ENCODE peak calls at places on chromosomes 11 and 22, in nine cellular contexts. A is GM23248, P is neural progenitor cell, Y is HCT116, F is MM.1S, V is PC-3, N is GM23338, G is hepatocyte, J is SK-N-SH. M is an unnamed sample.
A peak's percentile ranks its signal among the peaks of the same experiment; 100 is the strongest.

GRCh38 chr11:122668562-122669090 is 13.1 kb downstream of the UBASH3B start:
- DNase-seq in A (peak; percentile 54), P (no peak), Y (peak; percentile 34), F (no peak), V (peak; percentile 97), N (no peak), G (no peak), J (no peak), M (peak; percentile 87)

GRCh38 chr11:59551651-59552521 is 40.5 kb downstream of the OR4D9 start:
- DNase-seq in A (peak; percentile 86), P (peak; percentile 74), Y (peak; percentile 55), F (no peak), V (peak; percentile 82), N (peak; percentile 81), G (peak; percentile 84), J (peak; percentile 21), M (peak; percentile 43)

GRCh38 chr11:119479685-119480275 is 56.8 kb upstream of the THY1 start:
- DNase-seq in A (peak; percentile 75), P (peak; percentile 67), Y (no peak), F (peak; percentile 32), V (peak; percentile 40), N (peak; percentile 89), G (no peak), J (no peak), M (peak; percentile 24)

GRCh38 chr22:42185915-42186439 is 55.4 kb upstream of the CYP2D6 start:
- DNase-seq in A (peak; percentile 8), P (no peak), Y (no peak), F (no peak), V (no peak), N (no peak), G (no peak), J (no peak), M (no peak)

GRCh38 chr11:114068327-114068726 is 8.8 kb downstream of the ZBTB16 start:
- DNase-seq in A (no peak), P (no peak), Y (no peak), F (no peak), V (no peak), N (no peak), G (no peak), J (no peak), M (no peak)

GRCh38 chr22:36299295-36299694 is 46.4 kb downstream of the APOL1 start:
- DNase-seq in A (no peak), P (no peak), Y (no peak), F (no peak), V (no peak), N (no peak), G (no peak), J (no peak), M (no peak)

GRCh38 chr11:43947003-43947500 is 4.6 kb downstream of the C11orf96 start:
- DNase-seq in A (peak; percentile 73), P (peak; percentile 58), Y (peak; percentile 19), F (peak; percentile 14), V (peak; percentile 38), N (peak; percentile 74), G (no peak), J (no peak), M (no peak)

GRCh38 chr11:57237204-57237681 is at the start of gene APLNR:
- DNase-seq in A (no peak), P (peak; percentile 42), Y (no peak), F (no peak), V (no peak), N (no peak), G (no peak), J (no peak), M (no peak)

DNA sequence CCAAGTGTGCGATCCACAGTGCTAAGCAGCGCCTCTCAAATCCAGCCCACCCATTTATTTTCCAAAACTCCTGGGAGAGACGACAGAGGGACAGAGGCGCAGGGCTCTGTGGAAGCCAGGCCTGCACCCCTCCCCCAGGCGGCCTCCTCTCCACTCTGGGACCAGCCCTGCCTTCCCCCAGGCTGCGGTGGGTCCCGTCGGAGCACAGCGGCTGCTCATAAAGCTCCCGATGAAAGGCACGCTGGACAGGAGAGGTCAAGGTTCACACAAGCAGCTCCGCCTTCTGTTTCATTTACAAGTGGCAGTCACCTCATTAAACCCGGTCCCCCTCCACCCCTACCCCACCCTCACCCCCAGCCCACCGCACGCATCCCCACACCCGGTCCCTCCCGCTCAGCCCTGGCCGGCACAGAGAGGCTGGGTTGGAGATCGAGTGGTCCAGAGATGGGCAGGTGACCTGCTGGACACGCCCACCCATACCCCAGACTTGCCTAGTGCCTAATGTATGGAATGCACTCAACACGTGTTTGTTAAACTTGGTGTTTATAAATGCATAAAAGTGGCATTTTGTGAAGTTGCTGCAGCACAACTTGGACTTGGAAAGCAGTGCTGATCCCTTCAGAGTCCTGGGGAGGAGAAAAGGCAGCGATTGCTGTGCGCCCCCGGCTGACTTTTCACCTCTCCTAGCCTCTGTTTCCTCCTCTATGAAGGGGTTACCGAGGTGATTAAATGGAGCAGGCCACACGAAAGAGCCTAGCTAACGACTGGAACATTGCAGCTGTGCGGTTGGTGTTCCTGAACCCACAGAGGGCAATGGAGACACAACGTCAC is 26.0 kb downstream of the RPUSD4 start:
- DNase-seq in A (no peak), P (no peak), Y (no peak), F (no peak), V (no peak), N (peak; percentile 28), G (no peak), J (no peak), M (no peak)
- TF ChIP-seq EZH2phosphoT487 in A (no peak), P (no peak), Y (no peak), F (no peak), V (no peak), N (no peak), G (no peak), J (no peak), M (no peak)

GRCh38 chr11:1669546-1670218 is 27.3 kb upstream of the KRTAP5-6 start:
- DNase-seq in A (no peak), P (no peak), Y (no peak), F (no peak), V (no peak), N (no peak), G (peak; percentile 8), J (peak; percentile 27), M (no peak)

GRCh38 chr11:1672613-1673400 is 24.2 kb upstream of the KRTAP5-6 start:
- DNase-seq in A (no peak), P (no peak), Y (no peak), F (no peak), V (no peak), N (no peak), G (no peak), J (no peak), M (no peak)

GRCh38 chr11:1668911-1669473 is 28.0 kb upstream of the KRTAP5-6 start:
- DNase-seq in A (no peak), P (no peak), Y (no peak), F (no peak), V (no peak), N (no peak), G (no peak), J (peak; percentile 30), M (no peak)

GRCh38 chr11:1671658-1672057 is 25.3 kb upstream of the KRTAP5-6 start:
- DNase-seq in A (no peak), P (no peak), Y (no peak), F (no peak), V (no peak), N (no peak), G (no peak), J (no peak), M (no peak)

GRCh38 chr11:1670928-1671371 is 26.0 kb upstream of the KRTAP5-6 start:
- DNase-seq in A (no peak), P (no peak), Y (no peak), F (no peak), V (no peak), N (no peak), G (no peak), J (no peak), M (no peak)
- TF ChIP-seq EZH2phosphoT487 in A (no peak), P (no peak), Y (no peak), F (no peak), V (no peak), N (no peak), G (no peak), J (no peak), M (no peak)

GRCh38 chr22:38491707-38492348 is 14.3 kb downstream of the DDX17 start:
- DNase-seq in A (no peak), P (no peak), Y (no peak), F (no peak), V (no peak), N (no peak), G (no peak), J (no peak), M (no peak)

GRCh38 chr22:38489142-38489541 is 17.0 kb downstream of the DDX17 start:
- DNase-seq in A (no peak), P (no peak), Y (no peak), F (no peak), V (no peak), N (no peak), G (no peak), J (no peak), M (no peak)

GRCh38 chr22:38489561-38490133 is 16.5 kb downstream of the DDX17 start:
- DNase-seq in A (no peak), P (no peak), Y (no peak), F (no peak), V (no peak), N (no peak), G (no peak), J (no peak), M (no peak)

GRCh38 chr22:38490475-38490874 is 15.6 kb downstream of the DDX17 start:
- DNase-seq in A (no peak), P (no peak), Y (no peak), F (no peak), V (no peak), N (no peak), G (no peak), J (no peak), M (no peak)

DNA sequence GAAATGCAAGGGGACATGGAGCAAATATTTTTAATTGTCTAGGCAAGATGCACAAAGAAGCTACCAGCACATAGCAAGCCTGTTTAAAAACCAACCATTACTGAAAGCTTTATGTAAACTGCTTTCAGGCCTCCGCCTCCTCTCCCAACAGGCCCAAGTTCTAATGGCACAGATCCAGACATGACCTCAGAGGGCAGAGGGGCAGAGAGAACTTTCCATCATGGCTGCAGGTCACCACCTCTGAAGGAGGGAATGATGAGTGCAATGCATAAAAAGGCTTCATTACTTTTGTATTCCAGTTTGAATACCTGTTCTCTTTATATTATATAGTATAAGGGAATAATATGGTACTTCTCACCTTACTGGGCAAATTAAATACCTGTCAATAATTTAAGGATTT is 15.2 kb downstream of the DDX17 start:
- DNase-seq in A (peak; percentile 64), P (no peak), Y (no peak), F (no peak), V (no peak), N (no peak), G (peak; percentile 70), J (no peak), M (no peak)
- TF ChIP-seq EZH2phosphoT487 in A (no peak), P (no peak), Y (no peak), F (no peak), V (no peak), N (no peak), G (no peak), J (no peak), M (no peak)

DNA sequence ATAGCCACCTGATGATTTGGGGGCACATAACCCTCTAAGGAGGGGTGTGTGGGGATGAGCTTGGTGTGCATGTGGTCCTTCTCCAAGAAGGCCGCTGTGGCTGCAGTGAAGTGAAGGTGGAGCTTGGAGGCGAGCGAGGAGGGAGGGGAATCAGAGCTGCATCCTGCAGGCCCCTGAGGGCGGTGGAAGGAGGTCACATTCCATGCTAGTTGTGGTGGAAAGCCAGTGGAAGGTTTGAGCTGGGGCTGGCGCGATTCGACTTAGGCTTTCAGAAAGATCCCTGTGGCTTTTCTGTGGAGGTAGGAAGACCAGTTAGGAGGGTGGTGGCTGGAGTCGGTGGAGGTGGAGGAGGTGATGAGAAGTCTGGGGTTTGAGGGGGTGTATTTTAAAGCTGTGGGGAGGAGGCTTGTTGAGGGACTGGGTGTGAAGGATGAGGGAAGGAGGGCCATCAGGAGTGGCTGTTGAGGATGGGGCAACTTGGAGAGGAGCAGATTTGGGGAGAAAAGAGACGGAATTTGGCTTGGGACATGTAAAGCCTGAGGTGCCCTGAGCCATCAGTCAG is 62.0 kb downstream of the TBC1D22A start:
- DNase-seq in A (no peak), P (no peak), Y (no peak), F (no peak), V (no peak), N (no peak), G (no peak), J (peak; percentile 8), M (no peak)
- TF ChIP-seq EZH2phosphoT487 in A (no peak), P (no peak), Y (no peak), F (no peak), V (no peak), N (no peak), G (no peak), J (no peak), M (no peak)